ENCODE peak calls at places on chromosomes 2 and 18, in nine cellular contexts. N is PC-9, W is fibroblast of lung, V is stomach, M is NB4, F is heart right ventricle, T is A549, X is lower leg skin, C is fibroblast of villous mesenchyme. K is an unnamed sample.

GRCh38 chr2:176473851-176474250 is 204.6 kb downstream of the MTX2 start:
- DNase-seq in N (no peak), W (no peak), V (no peak), M (no peak), F (no peak), T (no peak), X (no peak), C (no peak), K (no peak)

GRCh38 chr2:210460863-210461227 is 15.7 kb downstream of the LANCL1 start:
- DNase-seq in N (no peak), W (no peak), V (no peak), M (no peak), F (no peak), T (no peak), X (no peak), C (no peak), K (no peak)

GRCh38 chr2:2743164-2743571 is 412.1 kb upstream of the MYT1L start:
- DNase-seq in N (no peak), W (no peak), V (no peak), M (no peak), F (peak; percentile 56), T (no peak), X (peak; percentile 69), C (no peak), K (no peak)

GRCh38 chr18:10939822-10940221 is 209.5 kb downstream of the PIEZO2 start:
- DNase-seq in N (no peak), W (no peak), V (no peak), M (peak; percentile 7), F (no peak), T (no peak), X (no peak), C (no peak), K (no peak)

GRCh38 chr18:41938445-41938844 is 16.6 kb upstream of the PIK3C3 start:
- DNase-seq in N (no peak), W (peak; percentile 64), V (no peak), M (peak; percentile 39), F (no peak), T (no peak), X (no peak), C (peak; percentile 76), K (peak; percentile 82)

GRCh38 chr2:102184018-102184417 is 2.8 kb upstream of the IL1RL2 start:
- DNase-seq in N (no peak), W (no peak), V (no peak), M (no peak), F (no peak), T (no peak), X (no peak), C (no peak), K (no peak)

GRCh38 chr18:67525328-67526110 is 9.0 kb upstream of the DSEL start:
- DNase-seq in N (peak; percentile 90), W (peak; percentile 99), V (peak; percentile 68), M (no peak), F (peak; percentile 13), T (peak; percentile 14), X (peak; percentile 54), C (peak; percentile 96), K (peak; percentile 95)

GRCh38 chr2:95056461-95057459 is 31.3 kb downstream of the MAL start:
- DNase-seq in N (peak; percentile 93), W (no peak), V (peak; percentile 17), M (no peak), F (no peak), T (no peak), X (no peak), C (no peak), K (no peak)

GRCh38 chr2:148590613-148591012 is 53.9 kb upstream of the EPC2 start:
- DNase-seq in N (no peak), W (no peak), V (no peak), M (no peak), F (no peak), T (no peak), X (no peak), C (no peak), K (no peak)

GRCh38 chr2:38416296-38417036 is 39.4 kb upstream of the ATL2 start:
- DNase-seq in N (no peak), W (no peak), V (no peak), M (no peak), F (no peak), T (no peak), X (no peak), C (no peak), K (no peak)

GRCh38 chr2:112881217-112882000 is 29.6 kb upstream of the IL37 start:
- DNase-seq in N (peak; percentile 65), W (peak; percentile 70), V (no peak), M (peak; percentile 96), F (no peak), T (no peak), X (no peak), C (peak; percentile 87), K (peak; percentile 69)

GRCh38 chr2:216478151-216478550 is 20.5 kb upstream of the RPL37A start:
- DNase-seq in N (peak; percentile 57), W (peak; percentile 43), V (no peak), M (peak; percentile 76), F (no peak), T (no peak), X (no peak), C (peak; percentile 48), K (peak; percentile 27)

GRCh38 chr18:46915800-46916550 is 1.3 kb downstream of the PIAS2 start:
- DNase-seq in N (no peak), W (no peak), V (no peak), M (no peak), F (no peak), T (no peak), X (no peak), C (no peak), K (no peak)

DNA sequence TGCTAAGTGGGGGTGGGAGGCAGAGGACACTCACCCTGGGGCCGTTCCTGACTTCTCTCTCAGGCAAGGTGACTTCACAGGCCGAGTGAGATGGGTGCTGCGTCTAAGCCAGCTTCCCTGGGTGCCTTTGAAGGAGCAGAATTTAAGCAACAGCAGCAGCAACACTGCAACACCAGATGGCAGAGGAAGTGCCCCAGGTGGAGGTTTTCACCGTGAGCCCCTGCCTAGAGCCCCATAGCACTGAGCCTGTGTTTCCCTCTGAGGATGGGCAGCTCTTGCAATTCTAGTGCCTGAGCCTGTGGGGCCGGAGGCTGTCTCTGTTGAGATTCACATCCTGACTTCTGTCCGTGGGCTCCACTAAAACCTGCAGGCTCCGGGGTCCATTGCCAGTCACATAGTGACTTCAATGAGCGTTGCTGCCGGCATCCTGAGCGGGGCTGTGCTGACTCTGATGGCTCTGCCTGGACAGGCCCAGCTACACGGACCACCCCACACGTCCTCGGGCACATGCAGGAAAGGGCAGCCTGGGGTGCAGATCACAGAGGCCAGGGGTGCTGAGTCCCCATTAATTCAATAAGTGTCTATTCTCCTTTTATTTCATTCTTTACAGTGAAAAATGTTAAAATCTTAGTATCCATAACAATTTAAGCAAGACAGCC is 218.8 kb downstream of the SNTG2 start:
- DNase-seq in N (no peak), W (no peak), V (no peak), M (no peak), F (no peak), T (no peak), X (no peak), C (no peak), K (no peak)
- TF ChIP-seq CTCF in N (no peak), W (no peak), V (no peak), M (no peak), F (no peak), T (no peak), X (no peak), C (no peak), K (no peak)

GRCh38 chr2:219551863-219552381 is 8.1 kb downstream of the TMEM198 start:
- DNase-seq in N (no peak), W (no peak), V (no peak), M (no peak), F (no peak), T (no peak), X (no peak), C (peak; percentile 20), K (no peak)
- H3K4me3 ChIP-seq in N (peak overlapping the region; percentile 57), W (peak overlapping the region; percentile 42), V (peak overlapping the region; percentile 60), M (no peak overlapping the region), F (peak overlapping the region; percentile 53), T (peak overlapping the region; percentile 76), X (peak overlapping the region; percentile 32), C (peak overlapping the region; percentile 68), K (peak overlapping the region; percentile 57)

GRCh38 chr2:229910147-229910831 is 11.5 kb downstream of the TRIP12 start:
- DNase-seq in N (no peak), W (no peak), V (no peak), M (no peak), F (no peak), T (no peak), X (no peak), C (no peak), K (no peak)

GRCh38 chr2:229914182-229914581 is 7.6 kb downstream of the TRIP12 start:
- DNase-seq in N (no peak), W (peak; percentile 14), V (no peak), M (peak; percentile 71), F (no peak), T (no peak), X (no peak), C (peak; percentile 42), K (no peak)

GRCh38 chr2:229909090-229909489 is 12.7 kb downstream of the TRIP12 start:
- DNase-seq in N (no peak), W (no peak), V (no peak), M (no peak), F (no peak), T (no peak), X (no peak), C (no peak), K (no peak)

GRCh38 chr2:229905601-229906000 is 16.2 kb downstream of the TRIP12 start:
- DNase-seq in N (no peak), W (no peak), V (no peak), M (peak; percentile 34), F (no peak), T (no peak), X (no peak), C (no peak), K (no peak)

GRCh38 chr2:229910832-229911412 is 10.9 kb downstream of the TRIP12 start:
- DNase-seq in N (no peak), W (peak; percentile 31), V (no peak), M (peak; percentile 73), F (no peak), T (peak; percentile 23), X (no peak), C (no peak), K (no peak)
- TF ChIP-seq CTCF in N (no peak), W (peak; percentile 49), V (peak; percentile 20), M (peak; percentile 43), F (no peak), T (peak; percentile 40), X (no peak), C (peak; percentile 29), K (no peak)

DNA sequence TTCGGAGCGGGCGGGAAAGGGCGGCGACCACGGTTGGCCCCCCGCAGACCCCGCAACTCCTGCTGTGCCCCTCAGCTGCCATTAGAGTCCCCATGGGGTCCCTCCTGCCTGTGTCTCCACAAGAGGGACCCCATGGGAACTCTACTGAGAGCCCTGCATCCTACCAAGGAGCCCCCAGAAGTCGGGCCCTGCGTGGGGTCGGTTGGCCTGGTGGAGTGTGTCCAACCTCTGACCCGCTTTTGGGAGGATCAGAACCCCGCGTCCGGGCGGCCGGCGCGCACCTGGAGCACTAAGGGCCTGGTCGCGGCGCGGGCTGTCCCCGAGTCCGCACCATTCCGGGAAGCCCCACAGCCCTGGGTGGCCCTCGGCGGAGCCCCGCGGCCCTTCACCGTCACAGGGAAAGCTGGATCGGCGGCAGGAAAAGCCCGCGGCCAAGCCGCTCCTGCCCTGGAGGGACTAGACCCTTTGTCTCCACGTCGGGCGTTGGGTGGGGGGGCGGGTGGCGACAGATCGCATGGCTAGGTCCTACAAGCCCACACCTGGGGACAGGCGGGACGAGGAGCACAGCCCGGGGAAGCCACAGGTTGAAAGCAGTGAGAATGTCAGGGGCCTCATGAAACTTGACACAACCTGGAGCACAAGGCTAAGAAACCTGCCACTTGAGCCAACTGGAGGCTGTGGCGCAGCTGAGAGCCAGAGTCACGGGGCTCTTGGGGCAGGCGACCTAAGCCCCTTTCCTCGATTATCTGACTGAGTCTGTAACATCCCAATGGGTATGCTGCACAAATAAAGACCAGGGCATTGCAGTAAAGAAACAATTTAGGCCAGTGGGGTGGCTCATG is 11.2 kb upstream of the CXXC1 start:
- DNase-seq in N (no peak), W (no peak), V (no peak), M (no peak), F (no peak), T (no peak), X (no peak), C (no peak), K (no peak)
- H3K4me3 ChIP-seq in N (no peak overlapping the region), W (peak overlapping the region; percentile 70), V (peak overlapping the region; percentile 43), M (no peak overlapping the region), F (peak overlapping the region; percentile 44), T (no peak overlapping the region), X (peak overlapping the region; percentile 12), C (peak overlapping the region; percentile 58), K (no peak overlapping the region)